ENCODE peak calls at places on chromosomes 11 and 22, in eight cellular contexts. S is GM12892, N is ovary, A is suprapubic skin, Z is HCT116, I is right lobe of liver, L is tibial nerve, T is A549. E is an unnamed sample.

GRCh38 chr11:27718346-27718852 is 18.1 kb upstream of the BDNF start:
- DNase-seq in S (no peak), N (no peak), A (no peak), Z (peak; percentile 73), I (no peak), L (no peak), T (peak; percentile 93), E (no peak)

GRCh38 chr11:30485222-30485621 is 100.9 kb downstream of the MPPED2 start:
- DNase-seq in S (no peak), N (no peak), A (no peak), Z (no peak), I (no peak), L (no peak), T (no peak), E (no peak)

GRCh38 chr11:60084866-60085265 is 3.6 kb upstream of the MS4A2 start:
- DNase-seq in S (no peak), N (no peak), A (no peak), Z (no peak), I (no peak), L (no peak), T (no peak), E (no peak)

GRCh38 chr22:43001271-43002197 is 13.4 kb downstream of the PACSIN2 start:
- DNase-seq in S (no peak), N (no peak), A (no peak), Z (no peak), I (no peak), L (no peak), T (no peak), E (no peak)

GRCh38 chr11:12701815-12702214 is 27.6 kb downstream of the TEAD1 start:
- DNase-seq in S (no peak), N (no peak), A (no peak), Z (no peak), I (no peak), L (no peak), T (no peak), E (no peak)

GRCh38 chr11:113862430-113862829 is 12.9 kb downstream of the USP28 start:
- DNase-seq in S (no peak), N (no peak), A (no peak), Z (no peak), I (no peak), L (no peak), T (peak; percentile 54), E (no peak)

GRCh38 chr11:83249972-83250593 is 36.1 kb downstream of the CCDC90B start:
- DNase-seq in S (no peak), N (no peak), A (no peak), Z (peak; percentile 21), I (no peak), L (no peak), T (peak; percentile 58), E (no peak)

GRCh38 chr22:44440224-44441160 is 57.5 kb downstream of the RTL6 start:
- DNase-seq in S (no peak), N (no peak), A (no peak), Z (no peak), I (peak; percentile 31), L (no peak), T (no peak), E (no peak)

GRCh38 chr11:64253481-64253880 is 2.2 kb downstream of the PLCB3 start:
- DNase-seq in S (no peak), N (no peak), A (no peak), Z (no peak), I (no peak), L (no peak), T (no peak), E (no peak)

GRCh38 chr11:1226981-1227550 is 4.2 kb downstream of the MUC5B start:
- DNase-seq in S (no peak), N (peak; percentile 16), A (peak; percentile 76), Z (no peak), I (peak; percentile 44), L (no peak), T (peak; percentile 40), E (no peak)

DNA sequence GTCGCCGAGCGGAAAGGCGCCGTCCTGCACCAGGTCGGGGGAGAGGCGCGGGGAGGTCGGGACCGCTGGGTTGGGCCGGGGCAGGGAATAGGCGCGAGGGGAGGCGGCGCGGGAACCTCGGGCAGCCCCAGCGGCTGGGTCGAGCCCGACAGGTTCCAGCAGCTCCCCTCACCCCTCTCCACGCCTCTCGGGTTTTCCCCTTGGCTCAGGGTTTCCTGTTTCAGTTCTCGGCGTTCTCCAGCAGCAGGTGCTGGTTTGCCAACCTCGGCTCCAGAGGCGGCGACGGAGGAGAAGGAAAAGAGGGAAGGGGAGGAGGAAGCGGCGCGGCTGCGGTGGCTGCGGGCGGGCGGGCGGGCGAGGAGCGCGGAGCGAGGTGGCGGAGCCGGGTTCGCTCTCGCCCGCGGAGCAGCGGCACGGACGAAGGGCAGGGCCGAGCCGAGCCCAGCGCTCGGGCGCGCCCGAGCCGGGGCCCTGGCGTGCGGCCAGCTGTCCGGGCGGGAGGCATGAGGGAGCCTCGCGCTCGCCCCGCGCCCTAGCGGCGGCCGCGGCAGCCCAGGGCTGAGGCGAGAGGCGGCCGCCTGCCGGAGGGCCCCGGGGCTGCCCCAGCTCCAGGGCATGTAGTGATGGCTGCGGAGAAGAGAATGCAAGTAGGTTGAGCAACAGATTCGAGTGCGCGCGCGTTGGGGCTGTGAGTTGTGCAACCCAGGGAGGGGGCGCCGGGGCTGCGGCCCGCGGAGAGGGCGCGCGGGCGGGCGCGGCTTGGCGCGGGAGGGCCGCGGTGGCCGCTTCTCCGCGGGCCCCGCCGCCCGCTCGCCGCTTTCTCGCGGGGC is at the start of gene ZC3H12C:
- DNase-seq in S (peak; percentile 53), N (peak; percentile 85), A (peak; percentile 92), Z (peak; percentile 77), I (peak; percentile 89), L (peak; percentile 68), T (peak; percentile 87), E (peak; percentile 57)
- TF ChIP-seq POLR2A in S (peak; percentile 81), N (peak; percentile 72), A (peak; percentile 47), Z (no peak), I (peak; percentile 62), L (peak; percentile 49), T (peak; percentile 30), E (peak; percentile 81)

GRCh38 chr11:57711414-57712255 is at the start of gene MED19:
- DNase-seq in S (no peak), N (peak; percentile 83), A (peak; percentile 93), Z (peak; percentile 94), I (peak; percentile 90), L (peak; percentile 16), T (peak; percentile 89), E (peak; percentile 56)
- TF ChIP-seq POLR2A in S (no peak), N (no peak), A (no peak), Z (no peak), I (peak; percentile 44), L (no peak), T (peak; percentile 57), E (no peak)

GRCh38 chr11:96301818-96302217 is 41.2 kb downstream of the MAML2 start:
- DNase-seq in S (no peak), N (no peak), A (no peak), Z (no peak), I (no peak), L (no peak), T (no peak), E (no peak)

GRCh38 chr11:96294289-96294688 is 48.7 kb downstream of the MAML2 start:
- DNase-seq in S (no peak), N (no peak), A (no peak), Z (no peak), I (no peak), L (no peak), T (no peak), E (no peak)

GRCh38 chr11:96303067-96303466 is 39.9 kb downstream of the MAML2 start:
- DNase-seq in S (no peak), N (no peak), A (no peak), Z (no peak), I (no peak), L (no peak), T (peak; percentile 29), E (no peak)

GRCh38 chr11:96303980-96304379 is 39.0 kb downstream of the MAML2 start:
- DNase-seq in S (no peak), N (no peak), A (no peak), Z (no peak), I (no peak), L (no peak), T (no peak), E (no peak)

DNA sequence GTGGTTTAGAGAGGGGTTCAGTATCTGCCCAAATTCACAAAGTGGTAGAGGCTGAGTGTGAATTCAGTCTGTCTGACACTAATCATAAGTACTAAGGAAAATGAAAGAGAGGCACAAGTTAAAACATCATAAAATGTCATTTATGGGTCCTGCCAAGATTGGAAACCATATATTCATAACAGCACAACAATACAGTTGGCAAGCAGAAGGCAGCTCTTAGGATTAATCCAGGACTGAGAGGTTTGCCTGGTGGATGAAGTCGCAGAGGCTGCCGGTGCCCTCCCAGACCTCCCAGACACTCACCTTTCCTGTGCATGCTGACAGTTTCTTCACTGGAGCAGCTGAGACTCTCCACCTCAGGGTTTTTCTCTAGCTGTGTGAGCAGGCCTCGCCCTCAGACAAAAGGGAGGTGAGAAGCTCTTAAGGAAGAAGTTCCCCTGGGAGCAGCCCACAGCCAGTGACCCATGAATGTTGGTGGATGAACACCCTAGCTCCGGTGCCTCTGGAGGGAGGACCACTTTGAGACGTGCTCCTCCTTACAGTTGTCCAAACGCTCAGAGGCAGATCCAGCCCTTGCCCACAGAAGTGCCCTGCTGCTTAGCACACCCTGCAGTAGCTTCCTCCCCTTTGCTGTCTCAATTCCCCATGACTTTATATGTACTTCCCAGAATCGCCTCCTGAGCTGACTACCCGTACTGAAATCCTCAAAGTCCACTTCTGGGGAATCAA is 43.7 kb downstream of the MAML2 start:
- DNase-seq in S (no peak), N (no peak), A (no peak), Z (no peak), I (no peak), L (no peak), T (no peak), E (no peak)
- TF ChIP-seq POLR2A in S (no peak), N (no peak), A (no peak), Z (no peak), I (no peak), L (no peak), T (no peak), E (no peak)

GRCh38 chr22:21712751-21713427 is 22.7 kb downstream of the YPEL1 start:
- DNase-seq in S (no peak), N (peak; percentile 71), A (peak; percentile 85), Z (peak; percentile 68), I (peak; percentile 70), L (no peak), T (peak; percentile 72), E (peak; percentile 70)
- TF ChIP-seq POLR2A in S (no peak), N (no peak), A (no peak), Z (no peak), I (no peak), L (peak; percentile 13), T (no peak), E (no peak)

DNA sequence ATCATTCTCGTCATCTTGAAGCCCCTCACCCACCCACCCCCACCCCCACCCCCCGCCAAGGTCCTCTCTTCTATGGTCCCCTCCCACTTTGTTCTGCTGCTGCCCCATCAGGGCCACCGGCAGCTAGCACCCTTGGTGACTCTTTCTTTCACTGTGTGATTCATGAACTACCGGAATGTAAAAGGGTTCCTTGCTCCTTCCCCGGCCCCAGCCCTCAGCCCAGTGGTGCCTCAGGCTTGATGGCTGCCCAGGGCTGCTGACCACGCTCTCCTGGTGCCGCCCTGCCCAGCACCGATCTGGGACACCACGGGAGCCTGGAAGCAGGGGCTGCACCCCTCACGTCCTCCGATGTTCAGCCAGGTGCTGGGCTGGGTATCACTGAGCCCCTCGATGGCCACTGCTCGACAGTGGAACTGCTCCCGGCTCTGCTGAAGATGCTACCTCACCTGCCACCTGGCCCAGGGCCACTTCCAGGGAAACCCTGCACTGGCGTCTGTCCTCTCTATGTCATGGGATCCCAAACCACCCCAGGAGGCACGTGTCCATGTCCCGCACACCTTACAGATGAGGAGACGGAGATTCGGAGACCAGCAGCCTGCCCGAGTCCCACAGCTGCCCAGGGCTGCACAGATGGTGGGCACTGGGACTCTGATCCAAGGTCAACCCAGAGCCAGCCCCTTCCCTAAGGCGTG is 39.7 kb downstream of the IGLL5 start:
- DNase-seq in S (no peak), N (no peak), A (no peak), Z (no peak), I (no peak), L (no peak), T (no peak), E (no peak)
- TF ChIP-seq POLR2A in S (no peak), N (no peak), A (no peak), Z (no peak), I (no peak), L (no peak), T (no peak), E (no peak)